ENCODE peak calls at places on chromosomes 5 and 9, in six cellular contexts. Z, O, G, V, N and C are unnamed samples.

GRCh38 chr5:179166171-179166885 is 106.2 kb downstream of the ZNF354C start:
- DNase-seq in G (no peak), Z (no peak), V (no peak), O (no peak), N (no peak), C (no peak)

GRCh38 chr9:16873131-16873787 is 2.8 kb upstream of the BNC2 start:
- DNase-seq in V (no peak), Z (no peak), G (peak), N (no peak), O (no peak), C (no peak)

GRCh38 chr5:10563132-10563939 is 534 bp upstream of the ANKRD33B start:
- DNase-seq in G (peak), O (no peak), V (no peak), N (no peak), Z (peak), C (peak)

GRCh38 chr5:154840435-154841272 is 9.7 kb downstream of the FAXDC2 start:
- DNase-seq in O (no peak), V (peak), N (no peak), Z (no peak), G (no peak), C (no peak)

GRCh38 chr5:58182287-58182841 is 277.5 kb downstream of the PLK2 start:
- DNase-seq in G (no peak), O (no peak), Z (no peak), N (no peak), V (no peak), C (no peak)

GRCh38 chr5:57435701-57436134 is 46.9 kb downstream of the ACTBL2 start:
- DNase-seq in Z (no peak), V (no peak), O (peak), G (peak), N (no peak), C (peak)

GRCh38 chr9:83620841-83621636 is 1.9 kb upstream of the IDNK start:
- DNase-seq in O (peak), V (peak), N (no peak), G (peak), Z (peak), C (peak)

GRCh38 chr5:128674837-128675446 is 136.9 kb upstream of the FBN2 start:
- DNase-seq in N (no peak), O (peak), Z (peak), G (peak), V (peak), C (peak)

GRCh38 chr9:132894343-132894742 is 15.6 kb downstream of the SPACA9 start:
- DNase-seq in N (no peak), V (no peak), G (no peak), O (no peak), Z (no peak), C (no peak)

GRCh38 chr5:81779125-81779934 is 28.4 kb upstream of the SSBP2 start:
- DNase-seq in N (peak), G (peak), V (peak), Z (peak), O (no peak), C (no peak)

GRCh38 chr5:135318924-135319323 is 80.1 kb downstream of the MACROH2A1 start:
- DNase-seq in Z (no peak), N (no peak), G (no peak), V (no peak), O (no peak), C (no peak)

GRCh38 chr5:95818181-95819147 is 4.1 kb downstream of the GLRX start:
- DNase-seq in V (no peak), O (no peak), N (no peak), Z (no peak), G (no peak), C (no peak)

GRCh38 chr5:142979636-142980035 is 209.5 kb downstream of the ARHGAP26 start:
- DNase-seq in Z (no peak), V (no peak), G (no peak), N (no peak), O (no peak), C (no peak)

GRCh38 chr9:13707635-13708410 is 428.3 kb upstream of the MPDZ start:
- DNase-seq in G (peak), V (no peak), Z (no peak), O (no peak), N (no peak), C (peak)

GRCh38 chr5:7753596-7753995 is 97.3 kb downstream of the CFAP90 start:
- DNase-seq in N (no peak), G (no peak), Z (no peak), O (no peak), V (no peak), C (no peak)

GRCh38 chr9:136014147-136014927 is 53.2 kb upstream of the UBAC1 start:
- DNase-seq in G (no peak), N (no peak), Z (peak), V (no peak), O (no peak), C (no peak)

GRCh38 chr5:157157492-157157891 is 8.6 kb downstream of the GARIN3 start:
- DNase-seq in N (no peak), O (no peak), Z (no peak), V (no peak), G (no peak), C (no peak)

GRCh38 chr9:99873943-99874584 is 32.4 kb upstream of the STX17 start:
- DNase-seq in G (peak), V (no peak), N (no peak), Z (no peak), O (no peak), C (no peak)

GRCh38 chr9:111952559-111952958 is 55.9 kb downstream of the UGCG start:
- DNase-seq in N (no peak), G (peak), Z (no peak), O (no peak), V (no peak), C (no peak)

GRCh38 chr9:116475201-116475600 is 211.9 kb upstream of the TRIM32 start:
- DNase-seq in V (peak), G (peak), O (no peak), Z (no peak), N (no peak), C (no peak)

GRCh38 chr9:133823189-133824105 is 85.3 kb upstream of the SARDH start:
- DNase-seq in O (no peak), N (peak), V (no peak), G (no peak), Z (no peak), C (no peak)

GRCh38 chr9:136703231-136703870 is 9.0 kb upstream of the DIPK1B start:
- DNase-seq in G (no peak), Z (no peak), N (no peak), V (no peak), O (no peak), C (no peak)

GRCh38 chr9:33116855-33117254 is 40.4 kb upstream of the SMU1 start:
- DNase-seq in G (no peak), O (no peak), Z (no peak), N (no peak), V (no peak), C (no peak)

GRCh38 chr5:61298580-61298979 is 33.5 kb upstream of the ZSWIM6 start:
- DNase-seq in N (no peak), G (peak), Z (no peak), V (no peak), O (peak), C (no peak)

GRCh38 chr5:41012318-41012717 is 58.8 kb downstream of the MROH2B start:
- DNase-seq in O (no peak), G (no peak), N (no peak), V (no peak), Z (peak), C (no peak)

GRCh38 chr9:97528529-97529230 is 27.2 kb downstream of the TMOD1 start:
- DNase-seq in V (no peak), O (no peak), Z (no peak), N (no peak), G (no peak), C (no peak)

GRCh38 chr9:108924436-108924835 is 9.5 kb downstream of the ELP1 start:
- DNase-seq in O (no peak), Z (no peak), V (no peak), G (no peak), N (no peak), C (no peak)

GRCh38 chr9:101131326-101131725 is 102.8 kb downstream of the PLPPR1 start:
- DNase-seq in N (no peak), G (no peak), V (no peak), Z (no peak), O (no peak), C (no peak)

GRCh38 chr5:14595189-14595588 is 13.6 kb downstream of the OTULINL start:
- DNase-seq in O (no peak), N (peak), V (no peak), G (no peak), Z (peak), C (no peak)

GRCh38 chr9:87039809-87040392 is 92.6 kb upstream of the GAS1 start:
- DNase-seq in G (peak), N (no peak), O (no peak), Z (no peak), V (no peak), C (no peak)

GRCh38 chr9:109817846-109818472 is 38.0 kb downstream of the PALM2AKAP2 start:
- DNase-seq in G (peak), Z (peak), O (peak), V (peak), N (peak), C (peak)

GRCh38 chr5:53424691-53425597 is 55.5 kb upstream of the FST start:
- DNase-seq in G (no peak), V (no peak), Z (no peak), O (no peak), N (no peak), C (no peak)

GRCh38 chr5:1178529-1179382 is 22.6 kb upstream of the SLC6A19 start:
- DNase-seq in O (no peak), V (no peak), G (no peak), Z (no peak), N (no peak), C (no peak)

GRCh38 chr5:128541385-128541784 is 3.3 kb upstream of the FBN2 start:
- DNase-seq in Z (no peak), N (no peak), G (no peak), V (no peak), O (no peak), C (no peak)

GRCh38 chr9:133727277-133727875 is 10.8 kb downstream of the SARDH start:
- DNase-seq in G (no peak), V (no peak), O (no peak), Z (peak), N (no peak), C (no peak)

GRCh38 chr9:118331622-118332045 is 627.4 kb downstream of the TLR4 start:
- DNase-seq in N (no peak), G (no peak), V (no peak), Z (no peak), O (no peak), C (peak)

GRCh38 chr9:33129886-33130284 is 37.3 kb downstream of the B4GALT1 start:
- DNase-seq in O (no peak), N (no peak), V (no peak), Z (no peak), G (no peak), C (no peak)

GRCh38 chr5:1511037-1511436 is 12.7 kb downstream of the LPCAT1 start:
- DNase-seq in V (no peak), Z (no peak), O (no peak), N (no peak), G (no peak), C (no peak)

GRCh38 chr9:100352201-100352726 is 478 bp downstream of the TEX10 start:
- DNase-seq in N (no peak), V (peak), O (no peak), Z (no peak), G (peak), C (no peak)

GRCh38 chr5:84218546-84218945 is 166.1 kb downstream of the EDIL3 start:
- DNase-seq in Z (no peak), G (peak), N (no peak), V (no peak), O (no peak), C (no peak)

GRCh38 chr5:170254056-170254455 is 21.3 kb downstream of the C5orf58 start:
- DNase-seq in N (peak), G (no peak), V (no peak), Z (no peak), O (no peak), C (no peak)
- TF ChIP-seq SMC3 in N (no peak), G (no peak), V (no peak), Z (no peak), O (no peak), C (no peak)

DNA sequence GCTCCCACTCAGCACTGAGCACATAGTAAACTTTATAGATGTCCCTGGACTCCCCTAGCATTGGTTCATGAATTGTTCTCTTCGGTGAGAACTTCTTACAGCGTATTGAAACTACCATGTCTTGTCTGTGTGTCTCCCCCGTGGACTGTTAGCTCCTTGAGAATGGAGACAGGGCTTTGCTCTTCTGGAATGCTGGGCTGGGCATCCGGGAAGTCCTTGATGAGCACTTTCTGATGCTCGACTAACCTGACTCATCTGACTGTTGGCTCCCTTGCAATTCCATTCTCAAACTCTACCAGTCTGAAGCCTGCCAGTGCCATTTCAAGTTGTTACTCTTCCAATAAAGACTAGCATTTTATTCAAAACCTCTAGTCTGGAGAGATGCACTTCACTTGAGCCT is 15.0 kb upstream of the PFDN1 start:
- DNase-seq in N (no peak), G (peak), Z (no peak), V (no peak), O (no peak), C (no peak)
- TF ChIP-seq SMC3 in N (no peak), G (no peak), Z (no peak), V (no peak), O (no peak), C (no peak)

DNA sequence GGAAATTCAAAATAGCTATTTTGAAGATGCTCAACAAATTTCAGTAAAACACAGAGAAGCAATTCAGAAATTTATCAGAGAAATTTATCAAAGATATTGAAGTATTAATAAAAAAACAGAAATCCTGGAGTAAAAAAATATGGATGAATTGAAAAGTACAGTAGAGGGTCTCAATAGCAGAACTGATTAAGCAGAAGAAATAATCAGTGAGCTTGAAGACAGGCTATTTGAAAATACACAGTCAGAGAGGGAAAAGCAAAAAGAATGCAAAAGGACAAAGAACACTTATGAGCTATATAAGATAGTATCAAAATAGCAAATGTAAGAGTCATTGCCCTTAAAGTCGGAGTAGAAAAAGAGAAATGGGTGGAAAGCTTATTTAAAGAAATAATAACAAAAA is 107.9 kb upstream of the PPP2R2B start:
- DNase-seq in G (no peak), Z (no peak), V (no peak), O (no peak), N (no peak), C (no peak)
- TF ChIP-seq SMC3 in G (no peak), Z (no peak), V (no peak), O (no peak), N (no peak), C (no peak)

GRCh38 chr9:128358090-128358489 is 13.1 kb upstream of the URM1 start:
- DNase-seq in Z (no peak), V (no peak), G (no peak), N (no peak), O (no peak), C (no peak)
- TF ChIP-seq SMC3 in Z (no peak), V (no peak), G (no peak), N (no peak), O (no peak), C (no peak)

GRCh38 chr5:62652225-62652624 is 73.6 kb downstream of the LRRC70 start:
- DNase-seq in Z (no peak), N (no peak), G (no peak), O (peak), V (no peak), C (no peak)
- TF ChIP-seq SMC3 in Z (no peak), N (no peak), G (no peak), O (no peak), V (no peak), C (no peak)

GRCh38 chr5:93596676-93597441 is 13.8 kb downstream of the NR2F1 start:
- DNase-seq in Z (peak), O (peak), N (no peak), V (peak), G (no peak), C (no peak)

GRCh38 chr5:93596310-93596675 is 13.3 kb downstream of the NR2F1 start:
- DNase-seq in O (no peak), V (no peak), Z (no peak), N (no peak), G (no peak), C (no peak)

GRCh38 chr5:93598997-93599371 is 16.0 kb downstream of the NR2F1 start:
- DNase-seq in Z (peak), O (no peak), N (no peak), G (no peak), V (no peak), C (no peak)

GRCh38 chr5:93599427-93600146 is 16.6 kb downstream of the NR2F1 start:
- DNase-seq in O (no peak), G (peak), V (no peak), N (no peak), Z (peak), C (no peak)

DNA sequence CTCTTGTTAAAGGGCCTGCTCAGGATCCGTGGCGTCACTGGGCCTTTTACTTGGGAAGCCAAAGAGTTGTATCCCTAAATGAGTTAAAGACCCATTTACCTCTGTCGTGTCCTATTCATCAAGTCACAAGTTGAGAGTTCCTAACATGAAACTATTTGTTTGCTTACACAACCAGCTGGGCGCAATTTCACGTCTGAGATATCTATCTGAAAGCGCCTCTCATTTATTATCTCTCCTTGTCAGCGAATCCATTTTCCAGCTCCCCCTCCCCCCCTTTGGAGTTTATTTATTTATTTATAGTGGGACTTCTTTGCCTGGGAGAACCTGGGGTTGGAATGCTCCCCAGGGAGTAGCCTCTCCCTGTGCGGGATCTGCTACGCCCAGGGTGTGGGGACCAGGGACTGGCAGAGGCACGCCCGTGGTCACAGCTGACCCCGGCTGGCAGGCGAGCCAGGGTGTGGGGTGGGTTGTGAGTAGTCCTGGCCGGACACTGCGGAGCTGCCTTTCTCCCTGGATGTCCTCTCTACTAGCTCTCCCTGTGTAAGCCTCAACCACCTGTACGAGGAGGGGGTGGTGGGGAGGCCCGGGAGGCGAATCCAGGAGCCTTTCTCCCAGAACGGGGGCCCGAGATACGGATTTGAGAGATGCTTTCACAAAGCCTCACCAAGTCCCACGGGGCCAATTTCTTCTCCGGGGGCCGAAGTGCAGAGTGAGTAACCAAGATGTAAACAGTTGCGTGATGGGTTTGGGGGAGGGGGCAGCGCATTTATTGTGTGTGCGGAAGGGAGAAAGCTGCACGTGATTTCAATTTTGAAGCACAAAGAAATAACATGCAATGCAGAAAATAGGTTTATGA is 15.3 kb downstream of the NR2F1 start:
- DNase-seq in Z (peak), V (no peak), G (peak), N (no peak), O (no peak), C (no peak)
- TF ChIP-seq SMC3 in Z (no peak), V (no peak), G (no peak), N (no peak), O (no peak), C (no peak)

DNA sequence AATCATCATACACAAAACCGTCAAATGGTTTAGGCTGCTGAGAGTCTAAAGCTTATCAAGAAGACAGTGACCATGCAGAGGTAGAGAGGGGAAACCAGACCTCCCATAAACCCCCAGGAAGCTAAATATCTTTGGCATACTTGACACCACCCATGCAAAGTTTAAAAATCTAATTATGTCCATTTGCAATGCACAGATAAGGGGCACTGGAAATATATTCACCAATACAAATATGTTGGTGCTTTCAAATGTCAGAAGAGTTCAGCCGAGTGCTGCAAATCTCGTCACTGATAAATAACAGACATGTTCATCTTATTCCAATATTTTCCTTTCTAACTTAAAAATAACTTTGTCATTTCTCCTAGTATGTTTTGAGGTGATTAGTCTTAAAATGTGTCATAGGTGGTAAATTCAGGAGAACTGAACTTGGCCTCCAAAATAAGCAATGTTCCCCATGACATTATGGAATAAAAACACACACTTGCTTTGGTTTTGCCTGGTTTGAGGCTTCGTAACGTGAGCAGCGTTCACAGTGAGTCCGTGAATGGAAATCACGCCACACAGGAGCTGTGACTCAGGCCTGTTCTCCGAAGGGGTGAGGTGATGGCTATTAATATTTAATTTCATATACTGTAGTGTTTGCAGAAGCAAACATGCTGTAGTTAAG is 182.2 kb downstream of the AOPEP start:
- DNase-seq in N (no peak), V (peak), Z (peak), O (no peak), G (no peak), C (peak)
- TF ChIP-seq SMC3 in N (no peak), V (no peak), Z (no peak), O (no peak), G (no peak), C (peak)

GRCh38 chr5:130289132-130290088 is 385.1 kb downstream of the CHSY3 start:
- DNase-seq in N (no peak), Z (no peak), O (no peak), V (no peak), G (no peak), C (no peak)
- TF ChIP-seq SMC3 in N (no peak), Z (no peak), O (no peak), V (no peak), G (no peak), C (no peak)